ENCODE peak calls at places on chromosomes 2 and 18, in six cellular contexts. One of them, this sample, is unnamed.

GRCh38 chr2:190649035-190649797 is at the start of gene NAB1:
- DNase-seq in CD4-positive, alpha-beta T cell: peak; percentile 35
- DNase-seq in A549: peak; percentile 52
- DNase-seq in body of pancreas: peak; percentile 50
- DNase-seq in left lung: peak; percentile 71
- DNase-seq in fibroblast of pulmonary artery: peak; percentile 54
- DNase-seq in this sample: peak; percentile 53

GRCh38 chr18:11572201-11572600 is 37.2 kb upstream of the SLC35G4 start:
- DNase-seq in body of pancreas: no peak
- DNase-seq in left lung: no peak
- DNase-seq in A549: no peak
- DNase-seq in CD4-positive, alpha-beta T cell: no peak
- DNase-seq in fibroblast of pulmonary artery: no peak
- DNase-seq in this sample: no peak

GRCh38 chr2:232229296-232229916 is 149.1 kb upstream of the ALPP start:
- DNase-seq in left lung: peak; percentile 46
- DNase-seq in fibroblast of pulmonary artery: peak; percentile 50
- DNase-seq in body of pancreas: no peak
- DNase-seq in CD4-positive, alpha-beta T cell: no peak
- DNase-seq in A549: peak; percentile 25
- DNase-seq in this sample: no peak

GRCh38 chr2:44233450-44234128 is 41.7 kb upstream of the SLC3A1 start:
- DNase-seq in left lung: no peak
- DNase-seq in fibroblast of pulmonary artery: peak; percentile 72
- DNase-seq in CD4-positive, alpha-beta T cell: no peak
- DNase-seq in body of pancreas: no peak
- DNase-seq in A549: peak; percentile 83
- DNase-seq in this sample: no peak

GRCh38 chr18:32289480-32290075 is 99.7 kb downstream of the MEP1B start:
- DNase-seq in left lung: no peak
- DNase-seq in A549: peak; percentile 58
- DNase-seq in fibroblast of pulmonary artery: peak; percentile 86
- DNase-seq in CD4-positive, alpha-beta T cell: peak; percentile 2
- DNase-seq in body of pancreas: peak; percentile 53
- DNase-seq in this sample: peak; percentile 74

GRCh38 chr2:53519925-53520629 is 247.5 kb upstream of the CHAC2 start:
- DNase-seq in body of pancreas: peak; percentile 20
- DNase-seq in A549: no peak
- DNase-seq in left lung: no peak
- DNase-seq in CD4-positive, alpha-beta T cell: no peak
- DNase-seq in fibroblast of pulmonary artery: no peak
- DNase-seq in this sample: no peak

GRCh38 chr2:118614856-118615255 is 232.6 kb downstream of the EN1 start:
- DNase-seq in body of pancreas: no peak
- DNase-seq in CD4-positive, alpha-beta T cell: no peak
- DNase-seq in left lung: no peak
- DNase-seq in fibroblast of pulmonary artery: peak; percentile 33
- DNase-seq in A549: no peak
- DNase-seq in this sample: no peak

GRCh38 chr18:44973282-44973681 is 292.6 kb downstream of the SETBP1 start:
- DNase-seq in fibroblast of pulmonary artery: peak; percentile 17
- DNase-seq in body of pancreas: no peak
- DNase-seq in CD4-positive, alpha-beta T cell: no peak
- DNase-seq in left lung: no peak
- DNase-seq in A549: peak; percentile 12
- DNase-seq in this sample: no peak

GRCh38 chr18:10278265-10278664 is 176.2 kb upstream of the APCDD1 start:
- DNase-seq in body of pancreas: no peak
- DNase-seq in left lung: no peak
- DNase-seq in fibroblast of pulmonary artery: no peak
- DNase-seq in A549: no peak
- DNase-seq in CD4-positive, alpha-beta T cell: no peak
- DNase-seq in this sample: no peak

GRCh38 chr18:10275506-10275905 is 178.9 kb upstream of the APCDD1 start:
- DNase-seq in fibroblast of pulmonary artery: no peak
- DNase-seq in CD4-positive, alpha-beta T cell: no peak
- DNase-seq in body of pancreas: no peak
- DNase-seq in left lung: no peak
- DNase-seq in A549: no peak
- DNase-seq in this sample: no peak

GRCh38 chr18:10279905-10280658 is 174.4 kb upstream of the APCDD1 start:
- DNase-seq in A549: no peak
- DNase-seq in left lung: no peak
- DNase-seq in body of pancreas: no peak
- DNase-seq in CD4-positive, alpha-beta T cell: no peak
- DNase-seq in fibroblast of pulmonary artery: no peak
- DNase-seq in this sample: no peak

GRCh38 chr18:10274327-10274726 is 180.1 kb upstream of the APCDD1 start:
- DNase-seq in fibroblast of pulmonary artery: peak; percentile 44
- DNase-seq in CD4-positive, alpha-beta T cell: no peak
- DNase-seq in body of pancreas: no peak
- DNase-seq in left lung: no peak
- DNase-seq in A549: no peak
- DNase-seq in this sample: no peak

DNA sequence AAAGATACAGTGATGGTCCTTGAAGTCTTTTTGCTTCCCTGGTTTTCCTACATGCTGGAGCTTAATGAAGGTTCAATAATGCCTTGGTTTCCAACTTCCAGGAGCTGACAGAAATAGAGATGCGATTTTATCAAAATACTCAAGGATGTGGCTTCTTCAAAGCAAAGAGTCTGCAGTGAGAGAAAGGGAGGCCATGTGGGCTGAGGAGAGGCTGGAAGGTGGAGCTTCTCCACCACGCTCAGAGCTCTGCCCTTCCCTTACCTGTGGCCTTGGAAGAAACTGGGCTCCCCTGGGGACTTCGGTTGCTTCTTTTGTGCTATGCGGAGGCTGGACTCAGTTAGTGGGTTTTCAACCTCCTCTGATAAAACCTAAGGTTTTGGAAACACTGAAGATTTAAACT is 175.0 kb upstream of the APCDD1 start:
- DNase-seq in left lung: no peak
- DNase-seq in A549: no peak
- DNase-seq in CD4-positive, alpha-beta T cell: no peak
- DNase-seq in body of pancreas: no peak
- DNase-seq in fibroblast of pulmonary artery: no peak
- DNase-seq in this sample: no peak
- TF ChIP-seq CTCF in left lung: no peak
- TF ChIP-seq CTCF in A549: no peak
- TF ChIP-seq CTCF in CD4-positive, alpha-beta T cell: no peak
- TF ChIP-seq CTCF in body of pancreas: no peak
- TF ChIP-seq CTCF in fibroblast of pulmonary artery: no peak
- TF ChIP-seq CTCF in this sample: no peak

GRCh38 chr2:36618381-36618780 is 20.4 kb upstream of the FEZ2 start:
- DNase-seq in A549: peak; percentile 88
- DNase-seq in left lung: no peak
- DNase-seq in body of pancreas: no peak
- DNase-seq in CD4-positive, alpha-beta T cell: no peak
- DNase-seq in fibroblast of pulmonary artery: peak; percentile 84
- DNase-seq in this sample: no peak

GRCh38 chr2:36625304-36625703 is 27.3 kb upstream of the FEZ2 start:
- DNase-seq in CD4-positive, alpha-beta T cell: no peak
- DNase-seq in body of pancreas: no peak
- DNase-seq in left lung: no peak
- DNase-seq in A549: peak; percentile 31
- DNase-seq in fibroblast of pulmonary artery: no peak
- DNase-seq in this sample: no peak

GRCh38 chr2:36616947-36617346 is 19.0 kb upstream of the FEZ2 start:
- DNase-seq in fibroblast of pulmonary artery: no peak
- DNase-seq in body of pancreas: no peak
- DNase-seq in CD4-positive, alpha-beta T cell: no peak
- DNase-seq in A549: no peak
- DNase-seq in left lung: no peak
- DNase-seq in this sample: no peak

GRCh38 chr2:36615214-36615613 is 17.2 kb upstream of the FEZ2 start:
- DNase-seq in left lung: no peak
- DNase-seq in CD4-positive, alpha-beta T cell: no peak
- DNase-seq in fibroblast of pulmonary artery: peak; percentile 35
- DNase-seq in A549: no peak
- DNase-seq in body of pancreas: no peak
- DNase-seq in this sample: no peak

DNA sequence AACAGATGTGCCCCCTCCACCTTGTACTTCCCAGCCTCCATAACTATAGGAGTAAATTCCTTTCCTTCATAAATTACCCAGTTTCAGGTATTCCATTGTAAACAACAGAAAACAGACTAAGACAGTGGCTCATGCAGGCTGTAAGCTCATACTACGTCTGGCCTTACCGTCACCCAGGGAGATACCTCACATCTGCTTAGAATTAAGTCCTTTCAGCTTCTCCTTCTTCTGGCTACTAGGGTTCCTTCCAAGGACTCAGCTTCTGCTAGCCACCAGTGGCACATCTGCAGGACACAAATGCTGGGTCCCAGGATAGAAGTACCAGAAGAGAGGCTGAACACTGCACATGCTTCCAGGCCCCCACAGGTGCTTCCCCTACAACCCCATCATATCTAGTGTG is 22.4 kb upstream of the FEZ2 start:
- DNase-seq in body of pancreas: no peak
- DNase-seq in left lung: no peak
- DNase-seq in fibroblast of pulmonary artery: no peak
- DNase-seq in CD4-positive, alpha-beta T cell: no peak
- DNase-seq in A549: no peak
- DNase-seq in this sample: no peak
- TF ChIP-seq CTCF in body of pancreas: no peak
- TF ChIP-seq CTCF in left lung: no peak
- TF ChIP-seq CTCF in fibroblast of pulmonary artery: no peak
- TF ChIP-seq CTCF in CD4-positive, alpha-beta T cell: no peak
- TF ChIP-seq CTCF in A549: no peak
- TF ChIP-seq CTCF in this sample: no peak

GRCh38 chr2:20592106-20593071 is 58.5 kb downstream of the HS1BP3 start:
- DNase-seq in body of pancreas: peak; percentile 8
- DNase-seq in A549: no peak
- DNase-seq in fibroblast of pulmonary artery: no peak
- DNase-seq in left lung: peak; percentile 51
- DNase-seq in CD4-positive, alpha-beta T cell: no peak
- DNase-seq in this sample: peak; percentile 14
- TF ChIP-seq CTCF in body of pancreas: no peak
- TF ChIP-seq CTCF in A549: no peak
- TF ChIP-seq CTCF in fibroblast of pulmonary artery: no peak
- TF ChIP-seq CTCF in left lung: no peak
- TF ChIP-seq CTCF in CD4-positive, alpha-beta T cell: no peak
- TF ChIP-seq CTCF in this sample: no peak

GRCh38 chr2:19140463-19141208 is 217.8 kb downstream of the OSR1 start:
- DNase-seq in fibroblast of pulmonary artery: peak; percentile 71
- DNase-seq in left lung: peak; percentile 65
- DNase-seq in CD4-positive, alpha-beta T cell: no peak
- DNase-seq in body of pancreas: no peak
- DNase-seq in A549: peak; percentile 98
- DNase-seq in this sample: no peak

GRCh38 chr2:19138264-19138825 is 220.1 kb downstream of the OSR1 start:
- DNase-seq in fibroblast of pulmonary artery: no peak
- DNase-seq in A549: peak; percentile 25
- DNase-seq in CD4-positive, alpha-beta T cell: no peak
- DNase-seq in body of pancreas: no peak
- DNase-seq in left lung: no peak
- DNase-seq in this sample: no peak

GRCh38 chr2:19137433-19137832 is 221.0 kb downstream of the OSR1 start:
- DNase-seq in fibroblast of pulmonary artery: no peak
- DNase-seq in left lung: no peak
- DNase-seq in CD4-positive, alpha-beta T cell: no peak
- DNase-seq in body of pancreas: no peak
- DNase-seq in A549: no peak
- DNase-seq in this sample: no peak

GRCh38 chr2:19141234-19142004 is 217.0 kb downstream of the OSR1 start:
- DNase-seq in A549: no peak
- DNase-seq in fibroblast of pulmonary artery: no peak
- DNase-seq in body of pancreas: no peak
- DNase-seq in CD4-positive, alpha-beta T cell: no peak
- DNase-seq in left lung: no peak
- DNase-seq in this sample: no peak

GRCh38 chr2:19139386-19139785 is 219.0 kb downstream of the OSR1 start:
- DNase-seq in A549: no peak
- DNase-seq in body of pancreas: no peak
- DNase-seq in CD4-positive, alpha-beta T cell: no peak
- DNase-seq in left lung: no peak
- DNase-seq in fibroblast of pulmonary artery: no peak
- DNase-seq in this sample: no peak
- TF ChIP-seq CTCF in A549: no peak
- TF ChIP-seq CTCF in body of pancreas: no peak
- TF ChIP-seq CTCF in CD4-positive, alpha-beta T cell: no peak
- TF ChIP-seq CTCF in left lung: no peak
- TF ChIP-seq CTCF in fibroblast of pulmonary artery: no peak
- TF ChIP-seq CTCF in this sample: no peak

DNA sequence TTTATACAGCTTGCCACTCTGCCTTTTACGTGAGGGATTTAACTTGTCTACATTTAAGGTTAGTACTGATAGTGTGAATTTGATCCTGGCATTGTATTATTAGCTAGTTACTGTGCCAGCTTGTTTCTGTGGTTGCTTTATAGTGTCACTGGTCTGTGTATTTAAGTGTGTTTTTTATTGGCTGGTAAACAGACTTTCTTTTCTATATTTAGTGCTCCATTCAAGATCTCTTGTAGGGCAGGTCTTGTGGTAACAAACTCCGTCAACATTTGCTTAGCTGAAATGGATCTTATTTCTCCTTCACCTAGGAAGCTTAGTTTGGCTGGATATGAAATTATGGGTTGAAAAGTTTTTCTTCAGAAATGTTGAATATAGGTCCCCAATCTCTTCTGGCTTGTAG is 1971.0 kb upstream of the LRRTM1 start:
- DNase-seq in CD4-positive, alpha-beta T cell: no peak
- DNase-seq in A549: no peak
- DNase-seq in left lung: no peak
- DNase-seq in fibroblast of pulmonary artery: no peak
- DNase-seq in body of pancreas: no peak
- DNase-seq in this sample: no peak
- TF ChIP-seq CTCF in CD4-positive, alpha-beta T cell: no peak
- TF ChIP-seq CTCF in A549: no peak
- TF ChIP-seq CTCF in left lung: no peak
- TF ChIP-seq CTCF in fibroblast of pulmonary artery: no peak
- TF ChIP-seq CTCF in body of pancreas: no peak
- TF ChIP-seq CTCF in this sample: no peak

GRCh38 chr2:230090978-230091377 is 22.3 kb upstream of the SLC16A14 start:
- DNase-seq in body of pancreas: no peak
- DNase-seq in CD4-positive, alpha-beta T cell: no peak
- DNase-seq in A549: no peak
- DNase-seq in left lung: no peak
- DNase-seq in fibroblast of pulmonary artery: no peak
- DNase-seq in this sample: no peak
- TF ChIP-seq CTCF in body of pancreas: no peak
- TF ChIP-seq CTCF in CD4-positive, alpha-beta T cell: no peak
- TF ChIP-seq CTCF in A549: no peak
- TF ChIP-seq CTCF in left lung: no peak
- TF ChIP-seq CTCF in fibroblast of pulmonary artery: no peak
- TF ChIP-seq CTCF in this sample: no peak

GRCh38 chr2:128260239-128261138 is 58.2 kb downstream of the HS6ST1 start:
- DNase-seq in fibroblast of pulmonary artery: peak; percentile 87
- DNase-seq in A549: peak; percentile 21
- DNase-seq in left lung: no peak
- DNase-seq in CD4-positive, alpha-beta T cell: no peak
- DNase-seq in body of pancreas: no peak
- DNase-seq in this sample: no peak
- TF ChIP-seq CTCF in fibroblast of pulmonary artery: peak; percentile 36
- TF ChIP-seq CTCF in A549: no peak
- TF ChIP-seq CTCF in left lung: no peak
- TF ChIP-seq CTCF in CD4-positive, alpha-beta T cell: no peak
- TF ChIP-seq CTCF in body of pancreas: no peak
- TF ChIP-seq CTCF in this sample: no peak